ENCODE peak calls at places on chromosomes 13 and 19, in five cellular contexts. E, Z, I, Q and O are unnamed samples.

GRCh38 chr19:10020851-10021250 is 7.6 kb downstream of the RDH8 start:
- DNase-seq in E (no peak), I (no peak), Z (no peak), Q (no peak), O (no peak)

GRCh38 chr13:111296417-111296816 is 24.0 kb upstream of the TEX29 start:
- DNase-seq in I (no peak), E (no peak), Z (no peak), Q (no peak), O (no peak)

GRCh38 chr19:16566161-16566560 is 6.1 kb downstream of the SLC35E1 start:
- DNase-seq in E (no peak), I (no peak), Z (no peak), Q (no peak), O (no peak)

GRCh38 chr19:48689438-48689837 is 6.3 kb upstream of the FUT2 start:
- DNase-seq in I (no peak), E (no peak), Z (no peak), Q (no peak), O (no peak)

GRCh38 chr13:33153421-33154381 is 131.9 kb downstream of the STARD13 start:
- DNase-seq in Q (no peak), Z (no peak), E (no peak), I (no peak), O (peak; percentile 10)

GRCh38 chr13:63184693-63185092 is 1769.0 kb upstream of the PCDH20 start:
- DNase-seq in E (no peak), Q (peak; percentile 76), Z (no peak), I (peak; percentile 47), O (peak; percentile 2)

GRCh38 chr13:66532845-66533244 is 697.3 kb downstream of the PCDH9 start:
- DNase-seq in Z (no peak), E (no peak), I (no peak), Q (no peak), O (no peak)

GRCh38 chr13:42155251-42155650 is 106.8 kb downstream of the DGKH start:
- DNase-seq in Q (no peak), I (no peak), E (no peak), Z (no peak), O (no peak)

GRCh38 chr13:45786293-45786920 is 65.1 kb downstream of the SIAH3 start:
- DNase-seq in I (no peak), E (no peak), Q (no peak), Z (no peak), O (no peak)

GRCh38 chr19:15107056-15108010 is at the start of gene SYDE1:
- DNase-seq in Z (no peak), E (peak; percentile 68), I (peak; percentile 63), Q (no peak), O (peak; percentile 50)

GRCh38 chr13:82847595-82847994 is 1034.7 kb downstream of the SLITRK1 start:
- DNase-seq in Q (no peak), I (no peak), E (no peak), Z (no peak), O (no peak)

GRCh38 chr13:45718992-45719391 is 16.9 kb downstream of the CBY2 start:
- DNase-seq in I (no peak), Z (no peak), Q (no peak), E (no peak), O (no peak)

GRCh38 chr19:4345656-4346383 is 2.5 kb downstream of the MPND start:
- DNase-seq in E (no peak), Z (no peak), I (no peak), Q (no peak), O (no peak)

GRCh38 chr13:33004454-33004853 is 11.8 kb upstream of the KL start:
- DNase-seq in Q (no peak), E (no peak), I (no peak), Z (no peak), O (no peak)

GRCh38 chr13:75704942-75705320 is 68.8 kb downstream of the LMO7 start:
- DNase-seq in Q (no peak), Z (no peak), E (no peak), I (no peak), O (no peak)

GRCh38 chr13:105363747-105364177 is 1171.7 kb downstream of the EFNB2 start:
- DNase-seq in I (no peak), Z (no peak), E (no peak), Q (no peak), O (no peak)

GRCh38 chr13:94339116-94339687 is 140.3 kb downstream of the DCT start:
- DNase-seq in I (no peak), Z (no peak), E (no peak), Q (no peak), O (no peak)

GRCh38 chr13:114310961-114311360 is 3.3 kb upstream of the CHAMP1 start:
- DNase-seq in E (no peak), I (no peak), Q (no peak), Z (no peak), O (no peak)

GRCh38 chr13:60043262-60043661 is 120.5 kb downstream of the DIAPH3 start:
- DNase-seq in E (no peak), Z (no peak), I (no peak), Q (no peak), O (no peak)

GRCh38 chr13:79782541-79783216 is 301.7 kb downstream of the NDFIP2 start:
- DNase-seq in Q (peak; percentile 51), E (no peak), Z (no peak), I (peak; percentile 51), O (peak; percentile 14)

GRCh38 chr13:26664942-26665341 is 95.6 kb downstream of the GPR12 start:
- DNase-seq in Z (no peak), E (no peak), Q (no peak), I (no peak), O (no peak)

GRCh38 chr19:16030964-16031871 is 45.1 kb upstream of the TPM4 start:
- DNase-seq in E (no peak), Z (no peak), Q (no peak), I (no peak), O (no peak)

GRCh38 chr19:34316247-34316646 is 48.7 kb upstream of the GPI start:
- DNase-seq in Q (no peak), I (no peak), Z (no peak), E (no peak), O (no peak)

GRCh38 chr19:52664461-52664860 is 26.3 kb upstream of the ZNF83 start:
- DNase-seq in Q (no peak), I (no peak), E (no peak), Z (no peak), O (no peak)

GRCh38 chr13:50334944-50335343 is 319.7 kb downstream of the KCNRG start:
- DNase-seq in Q (no peak), Z (no peak), I (no peak), E (no peak), O (peak; percentile 50)

GRCh38 chr19:48615145-48616040 is 517 bp upstream of the FAM83E start:
- DNase-seq in Z (no peak), Q (no peak), I (no peak), E (no peak), O (no peak)

GRCh38 chr13:46401432-46401831 is 14.4 kb upstream of the RUBCNL start:
- DNase-seq in Z (no peak), I (no peak), E (no peak), Q (no peak), O (no peak)

GRCh38 chr19:32869369-32870153 is at the start of gene SLC7A9:
- DNase-seq in I (no peak), Q (no peak), Z (no peak), E (no peak), O (peak; percentile 31)

GRCh38 chr13:99406799-99407201 is 94.5 kb upstream of the TM9SF2 start:
- DNase-seq in Q (no peak), Z (no peak), I (no peak), E (no peak), O (no peak)

DNA sequence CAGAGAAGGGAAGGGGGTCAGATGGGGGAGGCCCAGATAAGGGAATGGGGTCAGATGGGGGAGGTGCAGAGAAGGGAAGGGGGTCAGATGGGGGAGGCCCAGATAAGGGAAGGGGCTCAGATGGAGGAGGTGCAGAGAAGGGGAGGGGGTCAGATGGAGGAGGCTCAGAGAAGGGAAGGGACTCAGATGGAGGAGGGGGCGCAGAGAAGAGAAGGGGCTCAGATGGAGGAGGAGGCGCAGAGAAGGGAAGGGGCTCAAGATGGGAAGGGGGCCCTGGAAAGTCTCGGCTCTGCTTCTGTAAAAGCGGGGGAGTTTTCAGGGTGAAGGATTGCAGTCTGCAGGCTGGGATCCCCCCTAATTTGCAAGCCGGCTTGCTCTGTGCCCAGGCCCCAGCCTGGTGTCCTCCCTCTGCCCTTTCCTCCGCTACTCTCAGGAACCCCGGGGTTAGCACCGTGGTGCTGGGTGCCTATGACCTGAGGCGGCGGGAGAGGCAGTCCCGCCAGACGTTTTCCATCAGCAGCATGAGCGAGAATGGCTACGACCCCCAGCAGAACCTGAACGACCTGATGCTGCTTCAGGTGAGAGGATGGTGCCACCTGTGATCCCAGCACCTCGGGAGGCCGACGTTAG is 1.6 kb downstream of the AZU1 start:
- DNase-seq in I (no peak), Z (no peak), Q (no peak), E (no peak), O (no peak)
- TF ChIP-seq SUZ12 in I (no peak), Z (no peak), Q (no peak), E (no peak), O (no peak)

GRCh38 chr19:5691930-5692784 is 2.1 kb downstream of the RPL36 start:
- DNase-seq in I (no peak), E (no peak), Q (no peak), Z (no peak), O (no peak)
- TF ChIP-seq SUZ12 in I (no peak), E (no peak), Q (no peak), Z (no peak), O (no peak)

DNA sequence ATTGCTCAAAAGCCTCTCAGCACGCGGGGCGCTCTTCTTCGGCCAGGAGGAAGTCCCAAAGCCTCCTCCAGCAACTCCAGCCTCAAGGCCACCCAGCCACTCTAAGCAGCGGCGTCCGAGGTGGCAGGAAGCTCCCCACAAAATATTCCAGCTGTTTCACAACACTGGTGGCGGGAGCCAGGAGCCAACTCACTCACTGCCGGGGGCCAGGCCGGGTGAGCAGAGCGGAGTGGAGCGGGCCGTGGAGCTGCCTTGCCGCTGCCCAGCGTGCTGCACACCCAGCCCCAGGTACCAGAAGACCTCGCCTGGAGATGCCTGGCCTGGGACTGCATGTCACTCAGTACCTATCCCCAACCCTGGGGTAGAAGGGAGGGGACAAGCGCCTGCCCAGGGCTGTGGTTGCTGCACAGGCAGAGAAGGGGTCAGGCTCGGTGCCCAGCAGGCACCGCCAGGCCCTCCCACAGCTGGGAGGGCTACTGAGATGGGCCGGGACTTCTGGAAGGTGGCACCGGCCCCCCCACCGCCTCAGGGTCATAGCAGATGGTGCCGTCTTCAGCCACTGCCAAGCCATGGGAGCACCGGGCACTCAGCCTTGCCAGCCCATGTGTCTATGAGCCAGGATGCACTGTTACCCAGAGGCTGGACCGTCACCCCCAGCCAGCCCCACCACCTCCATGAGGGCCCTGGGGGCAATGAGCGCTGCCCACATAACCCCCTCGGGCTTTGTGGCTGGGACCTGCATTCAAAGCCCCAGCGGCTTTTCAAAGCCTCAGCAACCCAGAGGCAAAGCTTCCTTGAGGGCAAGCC is 59.2 kb downstream of the MLLT1 start:
- DNase-seq in Q (no peak), I (no peak), E (no peak), Z (no peak), O (no peak)
- TF ChIP-seq SUZ12 in Q (no peak), I (no peak), E (no peak), Z (no peak), O (no peak)

GRCh38 chr13:97539651-97540230 is 105.8 kb downstream of the RAP2A start:
- DNase-seq in Z (no peak), I (no peak), E (no peak), Q (no peak), O (no peak)

GRCh38 chr13:97537110-97537509 is 103.1 kb downstream of the RAP2A start:
- DNase-seq in I (no peak), Q (no peak), Z (peak; percentile 40), E (no peak), O (no peak)

GRCh38 chr13:97540696-97541095 is 106.7 kb downstream of the RAP2A start:
- DNase-seq in I (no peak), Q (no peak), Z (no peak), E (no peak), O (no peak)

GRCh38 chr13:97538193-97538592 is 104.2 kb downstream of the RAP2A start:
- DNase-seq in E (no peak), Q (no peak), Z (no peak), I (no peak), O (no peak)

GRCh38 chr13:97535619-97536018 is 101.7 kb downstream of the RAP2A start:
- DNase-seq in Q (no peak), I (no peak), Z (no peak), E (no peak), O (no peak)
- TF ChIP-seq SUZ12 in Q (no peak), I (no peak), Z (no peak), E (no peak), O (no peak)